ENCODE peak calls at places on chromosomes 11 and 22, in four cellular contexts. T is Kasumi-1, H is HEK293T, S is ureter. Z is an unnamed sample.
A peak's percentile ranks its signal among the peaks of the same experiment; 100 is the strongest.

GRCh38 chr22:38165929-38166593 is 15.6 kb downstream of the PLA2G6 start:
- DNase-seq in T (no peak), H (no peak), S (no peak), Z (no peak)

GRCh38 chr22:46993626-46994025 is 231.2 kb downstream of the TBC1D22A start:
- DNase-seq in T (no peak), H (no peak), S (no peak), Z (no peak)

GRCh38 chr22:39773976-39774539 is 119.5 kb downstream of the ENTHD1 start:
- DNase-seq in T (no peak), H (no peak), S (no peak), Z (no peak)

GRCh38 chr22:36635483-36635882 is 68.1 kb downstream of the CACNG2 start:
- DNase-seq in T (no peak), H (no peak), S (no peak), Z (no peak)

GRCh38 chr11:67248653-67249052 is 17.6 kb upstream of the GRK2 start:
- DNase-seq in T (no peak), H (no peak), S (peak; percentile 76), Z (no peak)

GRCh38 chr11:112637046-112637445 is 324.2 kb upstream of the NCAM1 start:
- DNase-seq in T (no peak), H (no peak), S (no peak), Z (no peak)

GRCh38 chr22:26168934-26169311 is 339 bp upstream of the SEZ6L start:
- DNase-seq in T (peak; percentile 17), H (no peak), S (no peak), Z (no peak)

GRCh38 chr22:46064236-46064965 is 85.9 kb upstream of the PPARA start:
- DNase-seq in T (no peak), H (no peak), S (peak; percentile 39), Z (no peak)

GRCh38 chr11:69540118-69541000 is 58.9 kb downstream of the LINC01488 start:
- DNase-seq in T (no peak), H (no peak), S (no peak), Z (no peak)

GRCh38 chr22:19044381-19044780 is 77.8 kb downstream of the DGCR2 start:
- DNase-seq in T (no peak), H (no peak), S (no peak), Z (no peak)

GRCh38 chr22:43038325-43038724 is 23.4 kb upstream of the PACSIN2 start:
- DNase-seq in T (no peak), H (no peak), S (no peak), Z (no peak)

GRCh38 chr22:42688914-42689275 is 31.8 kb downstream of the A4GALT start:
- DNase-seq in T (no peak), H (no peak), S (no peak), Z (no peak)

GRCh38 chr11:76791861-76792260 is 8.7 kb downstream of the TSKU start:
- DNase-seq in T (no peak), H (no peak), S (peak; percentile 54), Z (no peak)

GRCh38 chr11:80855975-80856524 is 1415.2 kb upstream of the TENM4 start:
- DNase-seq in T (no peak), H (no peak), S (no peak), Z (no peak)

GRCh38 chr11:114610984-114611944 is 15.7 kb upstream of the NXPE4 start:
- DNase-seq in T (no peak), H (no peak), S (no peak), Z (no peak)

GRCh38 chr11:107408762-107409200 is 48.8 kb downstream of the CWF19L2 start:
- DNase-seq in T (no peak), H (no peak), S (no peak), Z (no peak)

GRCh38 chr22:46446799-46447198 is 90.6 kb downstream of the CELSR1 start:
- DNase-seq in T (no peak), H (peak; percentile 26), S (no peak), Z (no peak)

GRCh38 chr11:61095022-61095421 is 7.3 kb upstream of the CD5 start:
- DNase-seq in T (no peak), H (no peak), S (no peak), Z (no peak)

GRCh38 chr22:36606659-36607058 is 77.7 kb upstream of the EIF3D start:
- DNase-seq in T (no peak), H (no peak), S (no peak), Z (no peak)

GRCh38 chr11:70592641-70593165 is 194.4 kb downstream of the CTTN start:
- DNase-seq in T (no peak), H (no peak), S (no peak), Z (no peak)

GRCh38 chr11:102260241-102260640 is 57.0 kb upstream of the BIRC3 start:
- DNase-seq in T (no peak), H (no peak), S (no peak), Z (no peak)

GRCh38 chr11:17568944-17569343 is 21.9 kb downstream of the OTOG start:
- DNase-seq in T (no peak), H (no peak), S (no peak), Z (no peak)

GRCh38 chr11:59097113-59097708 is 9.8 kb upstream of the FAM111B start:
- DNase-seq in T (peak; percentile 55), H (no peak), S (peak; percentile 58), Z (peak; percentile 64)

GRCh38 chr11:124935548-124936514 is at the start of gene HEPACAM:
- DNase-seq in T (no peak), H (no peak), S (no peak), Z (no peak)

GRCh38 chr22:22480940-22481339 is 27.6 kb downstream of the ZNF280B start:
- DNase-seq in T (no peak), H (no peak), S (no peak), Z (no peak)

GRCh38 chr11:111878385-111878765 is 590 bp downstream of the FDXACB1 start:
- DNase-seq in T (peak; percentile 41), H (no peak), S (no peak), Z (no peak)

GRCh38 chr11:125514336-125515101 is 18.5 kb upstream of the FEZ1 start:
- DNase-seq in T (peak; percentile 94), H (no peak), S (peak; percentile 63), Z (no peak)

GRCh38 chr22:49272546-49273125 is 555.0 kb downstream of the BRD1 start:
- DNase-seq in T (no peak), H (no peak), S (no peak), Z (no peak)

GRCh38 chr11:94845622-94846021 is 77.5 kb downstream of the AMOTL1 start:
- DNase-seq in T (no peak), H (no peak), S (no peak), Z (no peak)

GRCh38 chr11:78094250-78094649 is 14.6 kb upstream of the NDUFC2 start:
- DNase-seq in T (no peak), H (no peak), S (no peak), Z (no peak)

GRCh38 chr11:36150986-36151385 is 138.2 kb downstream of the COMMD9 start:
- DNase-seq in T (no peak), H (no peak), S (no peak), Z (no peak)

Z was measured in right atrium auricular region.